ENCODE peak calls at places on chromosomes 11 and 22, in six cellular contexts. G is anterior cingulate cortex; U is left ventricle myocardium superior; K is non-pigmented ciliary epithelial cell; W is body of pancreas; P is activated CD4-positive, CD25-positive, alpha-beta regulatory T cell treated with anti-CD3 and anti-CD28 coated beads, Interleukin-2, amount 50 U/mL, for 72 hours. C is an unnamed sample.

GRCh38 chr11:64006468-64006867 is 20.2 kb downstream of the OTUB1 start:
- DNase-seq in G (no peak), W (no peak), P (no peak), K (no peak), U (no peak), C (no peak)

GRCh38 chr11:115769891-115770290 is 265.7 kb upstream of the CADM1 start:
- DNase-seq in P (no peak), K (no peak), G (no peak), W (no peak), U (no peak), C (no peak)

GRCh38 chr11:61737131-61737530 is 15.3 kb upstream of the MYRF start:
- DNase-seq in G (no peak), U (no peak), P (no peak), K (no peak), W (no peak), C (no peak)

GRCh38 chr11:36292311-36292722 is 3.1 kb upstream of the COMMD9 start:
- DNase-seq in W (no peak), U (no peak), G (no peak), K (no peak), P (no peak), C (no peak)

GRCh38 chr22:45917146-45917545 is 59.8 kb downstream of the WNT7B start:
- DNase-seq in G (no peak), K (no peak), P (no peak), U (no peak), W (peak; percentile 77), C (no peak)

GRCh38 chr11:72202571-72202970 is 10.6 kb downstream of the FOLR1 start:
- DNase-seq in W (no peak), K (no peak), U (no peak), P (no peak), G (no peak), C (no peak)

GRCh38 chr22:28188480-28188879 is 269.4 kb upstream of the PITPNB start:
- DNase-seq in K (no peak), G (no peak), U (no peak), P (no peak), W (no peak), C (no peak)

GRCh38 chr11:103948331-103948730 is 88.1 kb upstream of the DDI1 start:
- DNase-seq in U (no peak), K (no peak), W (no peak), P (no peak), G (no peak), C (no peak)

GRCh38 chr11:120196857-120197253 is 14.0 kb upstream of the OAF start:
- DNase-seq in K (no peak), W (no peak), U (no peak), P (no peak), G (no peak), C (no peak)

GRCh38 chr11:102495161-102496042 is 35.1 kb downstream of the MMP7 start:
- DNase-seq in P (no peak), W (peak; percentile 39), K (peak; percentile 71), G (no peak), U (no peak), C (no peak)

GRCh38 chr11:19628018-19628417 is 84.6 kb upstream of the NAV2 start:
- DNase-seq in W (peak; percentile 39), U (peak; percentile 76), K (no peak), P (no peak), G (no peak), C (no peak)

GRCh38 chr11:124442442-124442841 is 3.1 kb downstream of the OR8B8 start:
- DNase-seq in K (no peak), P (no peak), G (no peak), W (no peak), U (no peak), C (no peak)

GRCh38 chr11:113401718-113402117 is 14.1 kb downstream of the ANKK1 start:
- DNase-seq in G (no peak), P (no peak), K (no peak), W (peak; percentile 73), U (peak; percentile 89), C (peak; percentile 53)

GRCh38 chr11:5703741-5704536 is 14.3 kb downstream of the TRIM22 start:
- DNase-seq in G (no peak), W (no peak), U (no peak), K (no peak), P (no peak), C (no peak)

GRCh38 chr22:37212174-37212906 is at the start of gene SSTR3:
- DNase-seq in W (peak; percentile 55), P (no peak), U (no peak), G (no peak), K (no peak), C (no peak)

GRCh38 chr22:36325163-36326031 is 62.4 kb downstream of the MYH9 start:
- DNase-seq in W (no peak), U (peak; percentile 67), G (no peak), K (no peak), P (no peak), C (no peak)

GRCh38 chr11:44893250-44894216 is 57.1 kb downstream of the TP53I11 start:
- DNase-seq in P (no peak), U (no peak), K (no peak), W (no peak), G (no peak), C (no peak)

GRCh38 chr22:21624120-21624879 is 5.5 kb downstream of the YDJC start:
- DNase-seq in U (peak; percentile 58), P (peak; percentile 57), G (no peak), W (peak; percentile 29), K (no peak), C (peak; percentile 74)

GRCh38 chr11:34281256-34281655 is 76.6 kb downstream of the ABTB2 start:
- DNase-seq in U (no peak), W (no peak), G (no peak), K (no peak), P (no peak), C (no peak)

GRCh38 chr11:78147807-78148206 is 8.4 kb upstream of the ALG8 start:
- DNase-seq in G (no peak), P (no peak), W (no peak), K (no peak), U (no peak), C (no peak)

GRCh38 chr22:38754247-38755154 is 1.3 kb downstream of the SUN2 start:
- DNase-seq in P (no peak), W (peak; percentile 91), G (no peak), U (peak; percentile 61), K (no peak), C (peak; percentile 89)

GRCh38 chr11:68002943-68003845 is 703 bp downstream of the UNC93B1 start:
- DNase-seq in K (no peak), G (no peak), W (peak; percentile 72), U (peak; percentile 68), P (peak; percentile 54), C (no peak)

GRCh38 chr11:56410801-56411200 is 1.7 kb upstream of the OR5AL1 start:
- DNase-seq in U (no peak), K (no peak), W (no peak), G (no peak), P (no peak), C (no peak)

GRCh38 chr22:35071784-35072183 is 5.8 kb downstream of the ISX start:
- DNase-seq in K (no peak), U (no peak), G (no peak), P (no peak), W (no peak), C (no peak)

GRCh38 chr11:3836903-3837302 is 3.9 kb downstream of the RHOG start:
- DNase-seq in G (no peak), P (no peak), K (no peak), W (peak; percentile 14), U (peak; percentile 70), C (no peak)

GRCh38 chr22:20591660-20592310 is 84.4 kb downstream of the MED15 start:
- DNase-seq in P (no peak), G (no peak), K (peak; percentile 17), W (no peak), U (no peak), C (peak; percentile 44)

GRCh38 chr22:48481748-48482147 is 1345.9 kb downstream of the BRD1 start:
- DNase-seq in G (no peak), U (no peak), K (no peak), P (no peak), W (no peak), C (peak; percentile 3)

GRCh38 chr11:117427356-117427874 is 99.8 kb downstream of the CEP164 start:
- DNase-seq in P (no peak), U (no peak), K (no peak), G (no peak), W (no peak), C (no peak)

GRCh38 chr22:35642305-35642741 is 5.9 kb upstream of the APOL6 start:
- DNase-seq in G (no peak), K (no peak), U (peak; percentile 51), P (no peak), W (no peak), C (peak; percentile 92)

GRCh38 chr22:44669725-44670027 is 32.3 kb upstream of the PRR5 start:
- DNase-seq in K (no peak), G (no peak), P (no peak), U (no peak), W (no peak), C (no peak)

GRCh38 chr11:83181815-83182214 is 11.7 kb upstream of the ANKRD42 start:
- DNase-seq in W (no peak), K (no peak), P (no peak), U (no peak), G (no peak), C (no peak)

GRCh38 chr11:132228756-132229325 is 858.4 kb downstream of the NTM start:
- DNase-seq in G (no peak), K (peak; percentile 19), U (no peak), W (no peak), P (no peak), C (no peak)

GRCh38 chr11:100964400-100964799 is 165.2 kb downstream of the PGR start:
- DNase-seq in W (no peak), K (no peak), G (no peak), U (no peak), P (no peak), C (no peak)

GRCh38 chr11:125499563-125499962 is 3.5 kb upstream of the FEZ1 start:
- DNase-seq in K (no peak), G (no peak), U (no peak), W (no peak), P (no peak), C (no peak)

GRCh38 chr11:35218956-35219355 is 80.0 kb downstream of the CD44 start:
- DNase-seq in P (no peak), W (no peak), G (no peak), U (no peak), K (no peak), C (no peak)

GRCh38 chr22:30743257-30744020 is 48.8 kb downstream of the OSBP2 start:
- DNase-seq in W (no peak), K (no peak), U (no peak), P (no peak), G (no peak), C (no peak)

GRCh38 chr11:119380160-119380815 is 1.2 kb downstream of the USP2 start:
- DNase-seq in P (no peak), U (no peak), G (no peak), K (no peak), W (no peak), C (no peak)

GRCh38 chr22:48391171-48391711 is 1436.4 kb downstream of the BRD1 start:
- DNase-seq in U (no peak), W (no peak), K (no peak), G (no peak), P (no peak), C (peak; percentile 26)

GRCh38 chr11:126510621-126511370 is 155.3 kb downstream of the ST3GAL4 start:
- DNase-seq in G (no peak), U (no peak), P (no peak), K (peak; percentile 1), W (no peak), C (no peak)

C was measured in left lobe of liver.